ENCODE peak calls at places on chromosome 20, in five cellular contexts. A is AG08395, H is left ventricle myocardium superior, K is fibroblast of mammary gland, P is pons. E is an unnamed sample.

GRCh38 chr20:17014217-17014616 is 212.6 kb upstream of the PCSK2 start:
- DNase-seq in A (no peak), H (no peak), K (no peak), P (no peak), E (peak; percentile 84)

GRCh38 chr20:19522080-19522801 is 235.8 kb upstream of the RIN2 start:
- DNase-seq in A (no peak), H (no peak), K (no peak), P (no peak), E (no peak)

GRCh38 chr20:36856691-36857635 is 19.0 kb upstream of the TLDC2 start:
- DNase-seq in A (no peak), H (peak; percentile 62), K (peak; percentile 52), P (no peak), E (no peak)

GRCh38 chr20:56964886-56965285 is 301.6 kb downstream of the BMP7 start:
- DNase-seq in A (no peak), H (no peak), K (no peak), P (no peak), E (no peak)

GRCh38 chr20:44241796-44242195 is 5.3 kb upstream of the GDAP1L1 start:
- DNase-seq in A (no peak), H (no peak), K (no peak), P (no peak), E (no peak)

GRCh38 chr20:48656661-48657211 is 171.1 kb downstream of the PREX1 start:
- DNase-seq in A (no peak), H (no peak), K (no peak), P (peak; percentile 100), E (peak; percentile 23)

GRCh38 chr20:9942736-9943135 is 92.1 kb upstream of the ANKEF1 start:
- DNase-seq in A (no peak), H (no peak), K (no peak), P (no peak), E (no peak)

GRCh38 chr20:39042279-39043150 is 80.4 kb downstream of the DHX35 start:
- DNase-seq in A (peak; percentile 36), H (no peak), K (peak; percentile 42), P (no peak), E (no peak)

GRCh38 chr20:63094767-63095499 is 88.2 kb upstream of the BHLHE23 start:
- DNase-seq in A (no peak), H (no peak), K (no peak), P (no peak), E (no peak)

GRCh38 chr20:32501709-32502108 is 83.4 kb downstream of the NOL4L start:
- DNase-seq in A (no peak), H (no peak), K (peak; percentile 49), P (no peak), E (no peak)

GRCh38 chr20:10453241-10453640 is 18.1 kb downstream of the SLX4IP start:
- DNase-seq in A (no peak), H (no peak), K (no peak), P (peak; percentile 64), E (no peak)

GRCh38 chr20:37314617-37315292 is 25.3 kb downstream of the MANBAL start:
- DNase-seq in A (no peak), H (peak; percentile 72), K (peak; percentile 47), P (no peak), E (no peak)

GRCh38 chr20:43564993-43565757 is 6.3 kb downstream of the SGK2 start:
- DNase-seq in A (no peak), H (no peak), K (no peak), P (peak; percentile 93), E (no peak)

GRCh38 chr20:53839423-53840176 is 230.8 kb downstream of the BCAS1 start:
- DNase-seq in A (no peak), H (peak; percentile 33), K (no peak), P (no peak), E (no peak)

GRCh38 chr20:62900052-62900691 is 26.1 kb downstream of the DIDO1 start:
- DNase-seq in A (peak; percentile 96), H (peak; percentile 82), K (peak; percentile 71), P (peak; percentile 66), E (peak; percentile 85)

GRCh38 chr20:2652724-2653510 is 485 bp downstream of the NOP56 start:
- DNase-seq in A (peak; percentile 31), H (peak; percentile 66), K (no peak), P (peak; percentile 27), E (no peak)

GRCh38 chr20:51387125-51387865 is 155.2 kb downstream of the NFATC2 start:
- DNase-seq in A (no peak), H (no peak), K (no peak), P (no peak), E (no peak)

GRCh38 chr20:5448449-5449118 is 131.8 kb upstream of the PROKR2 start:
- DNase-seq in A (peak; percentile 63), H (no peak), K (peak; percentile 43), P (peak; percentile 62), E (peak; percentile 56)

GRCh38 chr20:6783752-6784725 is 16.6 kb downstream of the BMP2 start:
- DNase-seq in A (no peak), H (no peak), K (no peak), P (no peak), E (no peak)

GRCh38 chr20:53738945-53739798 is 145.5 kb upstream of the ZNF217 start:
- DNase-seq in A (no peak), H (no peak), K (no peak), P (no peak), E (no peak)

GRCh38 chr20:57772349-57772964 is 62.6 kb upstream of the PMEPA1 start:
- DNase-seq in A (peak; percentile 85), H (no peak), K (peak; percentile 64), P (no peak), E (no peak)

GRCh38 chr20:9792674-9793073 is 46.2 kb downstream of the PAK5 start:
- DNase-seq in A (no peak), H (no peak), K (no peak), P (no peak), E (no peak)

GRCh38 chr20:36482044-36482473 is 59.3 kb upstream of the MYL9 start:
- DNase-seq in A (no peak), H (peak; percentile 74), K (no peak), P (peak; percentile 85), E (peak; percentile 98)

GRCh38 chr20:46715292-46715756 is 5.9 kb downstream of the SLC2A10 start:
- DNase-seq in A (peak; percentile 81), H (no peak), K (peak; percentile 88), P (no peak), E (no peak)

E was measured in cerebellar cortex.